ENCODE peak calls at places on chromosome 1, in four cellular contexts. Z, L, P and F are unnamed samples.

GRCh38 chr1:93178418-93178817 is 1.8 kb downstream of the TMED5 start:
- DNase-seq in Z (no peak), L (no peak), P (no peak), F (no peak)

GRCh38 chr1:162396201-162396906 is 14.8 kb downstream of the C1orf226 start:
- DNase-seq in Z (no peak), L (no peak), P (no peak), F (no peak)

GRCh38 chr1:53470155-53470554 is 11.0 kb downstream of the DMRTB1 start:
- DNase-seq in Z (peak; percentile 51), L (peak; percentile 75), P (no peak), F (no peak)

GRCh38 chr1:86546787-86547221 is at the start of gene CLCA4:
- DNase-seq in Z (no peak), L (no peak), P (no peak), F (no peak)

GRCh38 chr1:40594187-40594531 is 62.7 kb downstream of the ZNF684 start:
- DNase-seq in Z (no peak), L (no peak), P (no peak), F (no peak)

GRCh38 chr1:209643295-209644020 is 8.8 kb downstream of the LAMB3 start:
- DNase-seq in Z (no peak), L (no peak), P (no peak), F (no peak)

GRCh38 chr1:1318131-1318652 is 6.3 kb downstream of the INTS11 start:
- DNase-seq in Z (peak; percentile 77), L (no peak), P (no peak), F (peak; percentile 85)

GRCh38 chr1:115211071-115211745 is 121.9 kb upstream of the TSPAN2 start:
- DNase-seq in Z (no peak), L (no peak), P (no peak), F (no peak)

GRCh38 chr1:89547563-89548485 is 23.2 kb downstream of the LRRC8B start:
- DNase-seq in Z (peak; percentile 43), L (no peak), P (no peak), F (peak; percentile 15)

GRCh38 chr1:13681921-13682320 is 18.1 kb upstream of the PRDM2 start:
- DNase-seq in Z (no peak), L (no peak), P (no peak), F (no peak)

GRCh38 chr1:6962390-6962955 is 177.2 kb downstream of the CAMTA1 start:
- DNase-seq in Z (peak; percentile 98), L (no peak), P (peak; percentile 62), F (no peak)

GRCh38 chr1:180586671-180587155 is 27.9 kb downstream of the OVAAL start:
- DNase-seq in Z (peak; percentile 82), L (no peak), P (peak; percentile 40), F (no peak)

GRCh38 chr1:231020139-231020601 is 19.9 kb downstream of the FAM89A start:
- DNase-seq in Z (no peak), L (no peak), P (peak; percentile 50), F (no peak)

GRCh38 chr1:119324198-119324597 is 44.4 kb upstream of the HAO2 start:
- DNase-seq in Z (no peak), L (no peak), P (no peak), F (no peak)

GRCh38 chr1:5769760-5770159 is 222.5 kb downstream of the NPHP4 start:
- DNase-seq in Z (no peak), L (peak; percentile 11), P (no peak), F (no peak)

GRCh38 chr1:187517508-187517907 is 688.8 kb downstream of the PLA2G4A start:
- DNase-seq in Z (no peak), L (no peak), P (no peak), F (no peak)

GRCh38 chr1:200388791-200389190 is 21.0 kb downstream of the ZNF281 start:
- DNase-seq in Z (no peak), L (no peak), P (no peak), F (no peak)

GRCh38 chr1:12031039-12031980 is 12.0 kb downstream of the MIIP start:
- DNase-seq in Z (peak; percentile 28), L (no peak), P (peak; percentile 47), F (peak; percentile 17)

GRCh38 chr1:197920345-197921117 is 3.4 kb downstream of the LHX9 start:
- DNase-seq in Z (no peak), L (no peak), P (no peak), F (no peak)

GRCh38 chr1:17494114-17494729 is 45.3 kb upstream of the ARHGEF10L start:
- DNase-seq in Z (peak; percentile 78), L (peak; percentile 87), P (peak; percentile 57), F (peak; percentile 69)

GRCh38 chr1:17486242-17486641 is 46.8 kb upstream of the RCC2 start:
- DNase-seq in Z (no peak), L (no peak), P (no peak), F (no peak)

GRCh38 chr1:17485280-17485679 is 45.8 kb upstream of the RCC2 start:
- DNase-seq in Z (peak; percentile 44), L (no peak), P (no peak), F (no peak)

GRCh38 chr1:17488977-17489739 is 49.7 kb upstream of the RCC2 start:
- DNase-seq in Z (no peak), L (no peak), P (no peak), F (no peak)
- H3K27ac ChIP-seq in Z (no peak overlapping the region), L (no peak overlapping the region), P (no peak overlapping the region), F (no peak overlapping the region)

GRCh38 chr1:43831866-43832654 is 101.5 kb upstream of the ARTN start:
- DNase-seq in Z (no peak), L (no peak), P (peak; percentile 78), F (no peak)
- H3K4me1 ChIP-seq in Z (peaks cover 34% of the 10 kb centered on the region), L (peaks cover 55% of the 10 kb centered on the region), P (peaks cover 48% of the 10 kb centered on the region), F (peaks cover 47% of the 10 kb centered on the region)

GRCh38 chr1:217134857-217135568 is 411.8 kb upstream of the ESRRG start:
- DNase-seq in Z (peak; percentile 14), L (no peak), P (no peak), F (no peak)
- H3K27ac ChIP-seq in Z (no peak overlapping the region), L (no peak overlapping the region), P (no peak overlapping the region), F (no peak overlapping the region)

GRCh38 chr1:207863893-207864535 is 46.9 kb downstream of the CD34 start:
- DNase-seq in Z (no peak), L (peak; percentile 82), P (peak; percentile 81), F (no peak)
- H3K4me1 ChIP-seq in Z (peaks cover 24% of the 10 kb centered on the region), L (peaks cover 87% of the 10 kb centered on the region), P (peaks cover 65% of the 10 kb centered on the region), F (peaks cover 9% of the 10 kb centered on the region)

DNA sequence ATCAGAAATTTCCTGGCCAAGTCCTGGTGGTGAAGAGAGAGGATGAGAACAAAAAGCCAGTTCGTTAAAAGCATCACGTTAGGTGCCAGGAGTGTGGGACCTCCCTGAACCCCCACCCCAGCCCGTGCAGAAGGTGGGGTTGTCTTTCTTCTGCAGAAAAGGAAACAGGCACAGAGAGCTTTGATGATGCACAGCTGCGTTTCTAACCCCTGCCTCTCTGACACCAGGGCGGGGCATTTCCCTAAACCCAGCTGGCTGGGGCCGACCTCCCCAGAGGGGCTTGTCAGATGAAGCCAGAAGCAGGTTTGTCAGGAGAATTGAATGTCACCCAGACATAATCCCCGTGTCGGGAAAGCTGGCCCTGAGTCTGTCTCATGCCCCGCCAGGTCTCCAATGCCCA is 189.3 kb upstream of the EDN2 start:
- DNase-seq in Z (no peak), L (peak; percentile 82), P (peak; percentile 82), F (no peak)
- H3K27ac ChIP-seq in Z (no peak overlapping the region), L (peak overlapping the region; percentile 64), P (peak overlapping the region; percentile 71), F (no peak overlapping the region)

GRCh38 chr1:14948112-14948652 is 205.4 kb upstream of the TMEM51 start:
- DNase-seq in Z (no peak), L (no peak), P (no peak), F (no peak)
- H3K4me1 ChIP-seq in Z (no peaks in the 10 kb centered on the region), L (peaks cover 89% of the 10 kb centered on the region), P (no peaks in the 10 kb centered on the region), F (peaks cover 44% of the 10 kb centered on the region)

GRCh38 chr1:220370041-220370700 is 97.9 kb upstream of the RAB3GAP2 start:
- DNase-seq in Z (peak; percentile 11), L (no peak), P (no peak), F (no peak)
- H3K27ac ChIP-seq in Z (no peak overlapping the region), L (no peak overlapping the region), P (no peak overlapping the region), F (no peak overlapping the region)

GRCh38 chr1:116820362-116820761 is 66.1 kb downstream of the CD2 start:
- DNase-seq in Z (peak; percentile 59), L (no peak), P (no peak), F (no peak)
- H3K4me1 ChIP-seq in Z (peaks cover 11% of the 10 kb centered on the region), L (peaks cover 19% of the 10 kb centered on the region), P (peaks cover 22% of the 10 kb centered on the region), F (no peaks in the 10 kb centered on the region)

GRCh38 chr1:24151175-24151533 is 8.2 kb upstream of the IL22RA1 start:
- DNase-seq in Z (no peak), L (no peak), P (no peak), F (no peak)
- H3K27ac ChIP-seq in Z (no peak overlapping the region), L (no peak overlapping the region), P (no peak overlapping the region), F (no peak overlapping the region)